ENCODE peak calls at places on chromosome 18, in nine cellular contexts. J, O, W, X, C, M, H, Y and K are unnamed samples.
A peak's percentile ranks its signal among the peaks of the same experiment; 100 is the strongest.

GRCh38 chr18:38028941-38029340 is 463.3 kb upstream of the CELF4 start:
- DNase-seq in J (no peak), O (no peak), W (no peak), X (no peak), C (no peak), M (no peak), H (no peak), Y (no peak), K (no peak)

GRCh38 chr18:74013955-74014354 is 133.7 kb downstream of the FBXO15 start:
- DNase-seq in J (no peak), O (no peak), W (no peak), X (no peak), C (no peak), M (no peak), H (no peak), Y (no peak), K (no peak)

GRCh38 chr18:6923220-6923619 is 193.7 kb downstream of the ARHGAP28 start:
- DNase-seq in J (no peak), O (no peak), W (no peak), X (no peak), C (no peak), M (no peak), H (no peak), Y (no peak), K (no peak)

GRCh38 chr18:44668280-44668975 is 12.3 kb upstream of the SETBP1 start:
- DNase-seq in J (no peak), O (no peak), W (no peak), X (no peak), C (no peak), M (no peak), H (no peak), Y (no peak), K (no peak)

GRCh38 chr18:8776013-8776515 is 70.7 kb downstream of the MTCL1 start:
- DNase-seq in J (no peak), O (no peak), W (no peak), X (no peak), C (no peak), M (no peak), H (no peak), Y (no peak), K (no peak)

GRCh38 chr18:75360941-75361340 is 66.6 kb downstream of the SMIM21 start:
- DNase-seq in J (no peak), O (no peak), W (no peak), X (no peak), C (no peak), M (no peak), H (no peak), Y (no peak), K (no peak)

GRCh38 chr18:67661555-67661954 is 145.0 kb upstream of the DSEL start:
- DNase-seq in J (no peak), O (no peak), W (no peak), X (no peak), C (no peak), M (no peak), H (no peak), Y (no peak), K (no peak)

GRCh38 chr18:9951022-9951859 is 37.4 kb downstream of the VAPA start:
- DNase-seq in J (no peak), O (no peak), W (no peak), X (peak; percentile 41), C (peak; percentile 19), M (peak; percentile 20), H (no peak), Y (no peak), K (peak; percentile 20)

GRCh38 chr18:10530852-10531251 is 5.0 kb downstream of the NAPG start:
- DNase-seq in J (no peak), O (no peak), W (no peak), X (no peak), C (no peak), M (no peak), H (peak; percentile 18), Y (no peak), K (no peak)

GRCh38 chr18:26804474-26804873 is 61.0 kb downstream of the AQP4 start:
- DNase-seq in J (peak; percentile 43), O (peak; percentile 10), W (no peak), X (no peak), C (no peak), M (peak; percentile 55), H (no peak), Y (no peak), K (no peak)